ENCODE peak calls at places on chromosomes 6 and 20, in nine cellular contexts. One of them, this sample, is unnamed.

GRCh38 chr20:35000311-35000921 is 44.7 kb downstream of the MYH7B start:
- DNase-seq in amygdala: no peak
- DNase-seq in T-cell: no peak
- DNase-seq in RWPE1: no peak
- DNase-seq in foreskin fibroblast: no peak
- DNase-seq in glutamatergic neuron: no peak
- DNase-seq in H9: no peak
- DNase-seq in NCI-H1105: no peak
- DNase-seq in stimulated activated CD4-positive, alpha-beta T cell treated with anti-CD3 and anti-CD28 coated beads, TNF-alpha, amount 100 ng/mL, for 48 hours: no peak
- DNase-seq in this sample: no peak

GRCh38 chr6:70738028-70738427 is 70.3 kb downstream of the SMAP1 start:
- DNase-seq in amygdala: no peak
- DNase-seq in T-cell: no peak
- DNase-seq in RWPE1: no peak
- DNase-seq in foreskin fibroblast: no peak
- DNase-seq in glutamatergic neuron: no peak
- DNase-seq in H9: no peak
- DNase-seq in NCI-H1105: no peak
- DNase-seq in stimulated activated CD4-positive, alpha-beta T cell treated with anti-CD3 and anti-CD28 coated beads, TNF-alpha, amount 100 ng/mL, for 48 hours: no peak
- DNase-seq in this sample: no peak

GRCh38 chr6:2986722-2987196 is 12.9 kb upstream of the NQO2 start:
- DNase-seq in amygdala: no peak
- DNase-seq in T-cell: no peak
- DNase-seq in RWPE1: no peak
- DNase-seq in foreskin fibroblast: peak
- DNase-seq in glutamatergic neuron: no peak
- DNase-seq in H9: no peak
- DNase-seq in NCI-H1105: peak
- DNase-seq in stimulated activated CD4-positive, alpha-beta T cell treated with anti-CD3 and anti-CD28 coated beads, TNF-alpha, amount 100 ng/mL, for 48 hours: no peak
- DNase-seq in this sample: peak

GRCh38 chr6:4941782-4942672 is 61.8 kb downstream of the RPP40 start:
- DNase-seq in amygdala: no peak
- DNase-seq in T-cell: no peak
- DNase-seq in RWPE1: peak
- DNase-seq in foreskin fibroblast: peak
- DNase-seq in glutamatergic neuron: no peak
- DNase-seq in H9: no peak
- DNase-seq in NCI-H1105: no peak
- DNase-seq in stimulated activated CD4-positive, alpha-beta T cell treated with anti-CD3 and anti-CD28 coated beads, TNF-alpha, amount 100 ng/mL, for 48 hours: peak
- DNase-seq in this sample: peak

GRCh38 chr20:43832096-43832816 is 82.4 kb upstream of the TOX2 start:
- DNase-seq in amygdala: no peak
- DNase-seq in T-cell: no peak
- DNase-seq in RWPE1: no peak
- DNase-seq in foreskin fibroblast: no peak
- DNase-seq in glutamatergic neuron: no peak
- DNase-seq in H9: no peak
- DNase-seq in NCI-H1105: no peak
- DNase-seq in stimulated activated CD4-positive, alpha-beta T cell treated with anti-CD3 and anti-CD28 coated beads, TNF-alpha, amount 100 ng/mL, for 48 hours: no peak
- DNase-seq in this sample: no peak

GRCh38 chr20:63933646-63934045 is 22.6 kb downstream of the UCKL1 start:
- DNase-seq in amygdala: no peak
- DNase-seq in T-cell: no peak
- DNase-seq in RWPE1: no peak
- DNase-seq in foreskin fibroblast: no peak
- DNase-seq in glutamatergic neuron: no peak
- DNase-seq in H9: no peak
- DNase-seq in NCI-H1105: no peak
- DNase-seq in stimulated activated CD4-positive, alpha-beta T cell treated with anti-CD3 and anti-CD28 coated beads, TNF-alpha, amount 100 ng/mL, for 48 hours: no peak
- DNase-seq in this sample: no peak

GRCh38 chr20:24721891-24722530 is 227.1 kb upstream of the CST7 start:
- DNase-seq in amygdala: no peak
- DNase-seq in T-cell: no peak
- DNase-seq in RWPE1: no peak
- DNase-seq in foreskin fibroblast: no peak
- DNase-seq in glutamatergic neuron: no peak
- DNase-seq in H9: no peak
- DNase-seq in NCI-H1105: peak
- DNase-seq in stimulated activated CD4-positive, alpha-beta T cell treated with anti-CD3 and anti-CD28 coated beads, TNF-alpha, amount 100 ng/mL, for 48 hours: no peak
- DNase-seq in this sample: no peak

GRCh38 chr20:46087161-46087560 is 2.6 kb downstream of the NCOA5 start:
- DNase-seq in amygdala: no peak
- DNase-seq in T-cell: no peak
- DNase-seq in RWPE1: no peak
- DNase-seq in foreskin fibroblast: no peak
- DNase-seq in glutamatergic neuron: no peak
- DNase-seq in H9: no peak
- DNase-seq in NCI-H1105: no peak
- DNase-seq in stimulated activated CD4-positive, alpha-beta T cell treated with anti-CD3 and anti-CD28 coated beads, TNF-alpha, amount 100 ng/mL, for 48 hours: no peak
- DNase-seq in this sample: no peak

GRCh38 chr6:168589275-168589674 is 148.3 kb downstream of the SMOC2 start:
- DNase-seq in amygdala: no peak
- DNase-seq in T-cell: no peak
- DNase-seq in RWPE1: no peak
- DNase-seq in foreskin fibroblast: no peak
- DNase-seq in glutamatergic neuron: no peak
- DNase-seq in H9: no peak
- DNase-seq in NCI-H1105: no peak
- DNase-seq in stimulated activated CD4-positive, alpha-beta T cell treated with anti-CD3 and anti-CD28 coated beads, TNF-alpha, amount 100 ng/mL, for 48 hours: no peak
- DNase-seq in this sample: no peak

GRCh38 chr6:32109114-32109764 is at the start of gene TNXB:
- DNase-seq in amygdala: no peak
- DNase-seq in T-cell: no peak
- DNase-seq in RWPE1: no peak
- DNase-seq in foreskin fibroblast: no peak
- DNase-seq in glutamatergic neuron: no peak
- DNase-seq in H9: no peak
- DNase-seq in NCI-H1105: peak
- DNase-seq in stimulated activated CD4-positive, alpha-beta T cell treated with anti-CD3 and anti-CD28 coated beads, TNF-alpha, amount 100 ng/mL, for 48 hours: no peak
- DNase-seq in this sample: no peak

GRCh38 chr6:100665041-100665380 is 200.3 kb upstream of the SIM1 start:
- DNase-seq in amygdala: no peak
- DNase-seq in T-cell: no peak
- DNase-seq in RWPE1: no peak
- DNase-seq in foreskin fibroblast: no peak
- DNase-seq in glutamatergic neuron: no peak
- DNase-seq in H9: no peak
- DNase-seq in NCI-H1105: no peak
- DNase-seq in stimulated activated CD4-positive, alpha-beta T cell treated with anti-CD3 and anti-CD28 coated beads, TNF-alpha, amount 100 ng/mL, for 48 hours: no peak
- DNase-seq in this sample: no peak

GRCh38 chr6:118551063-118551672 is 3.1 kb downstream of the PLN start:
- DNase-seq in amygdala: no peak
- DNase-seq in T-cell: no peak
- DNase-seq in RWPE1: peak
- DNase-seq in foreskin fibroblast: peak
- DNase-seq in glutamatergic neuron: no peak
- DNase-seq in H9: no peak
- DNase-seq in NCI-H1105: peak
- DNase-seq in stimulated activated CD4-positive, alpha-beta T cell treated with anti-CD3 and anti-CD28 coated beads, TNF-alpha, amount 100 ng/mL, for 48 hours: no peak
- DNase-seq in this sample: peak

GRCh38 chr20:11891081-11891826 is 26.4 kb upstream of the BTBD3 start:
- DNase-seq in amygdala: no peak
- DNase-seq in T-cell: no peak
- DNase-seq in RWPE1: peak
- DNase-seq in foreskin fibroblast: peak
- DNase-seq in glutamatergic neuron: peak
- DNase-seq in H9: peak
- DNase-seq in NCI-H1105: peak
- DNase-seq in stimulated activated CD4-positive, alpha-beta T cell treated with anti-CD3 and anti-CD28 coated beads, TNF-alpha, amount 100 ng/mL, for 48 hours: no peak
- DNase-seq in this sample: peak

GRCh38 chr6:111775145-111775936 is 97.9 kb downstream of the FYN start:
- DNase-seq in amygdala: no peak
- DNase-seq in T-cell: no peak
- DNase-seq in RWPE1: no peak
- DNase-seq in foreskin fibroblast: no peak
- DNase-seq in glutamatergic neuron: no peak
- DNase-seq in H9: no peak
- DNase-seq in NCI-H1105: no peak
- DNase-seq in stimulated activated CD4-positive, alpha-beta T cell treated with anti-CD3 and anti-CD28 coated beads, TNF-alpha, amount 100 ng/mL, for 48 hours: no peak
- DNase-seq in this sample: no peak

GRCh38 chr6:46042355-46042999 is 26.8 kb upstream of the CLIC5 start:
- DNase-seq in amygdala: no peak
- DNase-seq in T-cell: no peak
- DNase-seq in RWPE1: peak
- DNase-seq in foreskin fibroblast: no peak
- DNase-seq in glutamatergic neuron: no peak
- DNase-seq in H9: peak
- DNase-seq in NCI-H1105: peak
- DNase-seq in stimulated activated CD4-positive, alpha-beta T cell treated with anti-CD3 and anti-CD28 coated beads, TNF-alpha, amount 100 ng/mL, for 48 hours: no peak
- DNase-seq in this sample: peak

GRCh38 chr6:97626586-97627441 is 343.8 kb upstream of the MMS22L start:
- DNase-seq in amygdala: no peak
- DNase-seq in T-cell: no peak
- DNase-seq in RWPE1: no peak
- DNase-seq in foreskin fibroblast: no peak
- DNase-seq in glutamatergic neuron: peak
- DNase-seq in H9: no peak
- DNase-seq in NCI-H1105: peak
- DNase-seq in stimulated activated CD4-positive, alpha-beta T cell treated with anti-CD3 and anti-CD28 coated beads, TNF-alpha, amount 100 ng/mL, for 48 hours: no peak
- DNase-seq in this sample: no peak

GRCh38 chr6:89559487-89559886 is 79.1 kb downstream of the LYRM2 start:
- DNase-seq in amygdala: no peak
- DNase-seq in T-cell: no peak
- DNase-seq in RWPE1: no peak
- DNase-seq in foreskin fibroblast: no peak
- DNase-seq in glutamatergic neuron: no peak
- DNase-seq in H9: no peak
- DNase-seq in NCI-H1105: no peak
- DNase-seq in stimulated activated CD4-positive, alpha-beta T cell treated with anti-CD3 and anti-CD28 coated beads, TNF-alpha, amount 100 ng/mL, for 48 hours: no peak
- DNase-seq in this sample: no peak

GRCh38 chr6:165223736-165224135 is 85.7 kb downstream of the C6orf118 start:
- DNase-seq in amygdala: no peak
- DNase-seq in T-cell: no peak
- DNase-seq in RWPE1: no peak
- DNase-seq in foreskin fibroblast: no peak
- DNase-seq in glutamatergic neuron: no peak
- DNase-seq in H9: no peak
- DNase-seq in NCI-H1105: no peak
- DNase-seq in stimulated activated CD4-positive, alpha-beta T cell treated with anti-CD3 and anti-CD28 coated beads, TNF-alpha, amount 100 ng/mL, for 48 hours: no peak
- DNase-seq in this sample: no peak

GRCh38 chr6:25649611-25650010 is 2.4 kb upstream of the SCGN start:
- DNase-seq in amygdala: no peak
- DNase-seq in T-cell: no peak
- DNase-seq in RWPE1: no peak
- DNase-seq in foreskin fibroblast: no peak
- DNase-seq in glutamatergic neuron: no peak
- DNase-seq in H9: no peak
- DNase-seq in NCI-H1105: no peak
- DNase-seq in stimulated activated CD4-positive, alpha-beta T cell treated with anti-CD3 and anti-CD28 coated beads, TNF-alpha, amount 100 ng/mL, for 48 hours: no peak
- DNase-seq in this sample: no peak

This sample was measured in HCEC 1CT.